ENCODE peak calls at places on chromosomes 3 and 15, in four cellular contexts. E is ovary, X is upper lobe of right lung, C is esophagus squamous epithelium. Y is an unnamed sample.

GRCh38 chr3:110814170-110815007 is 257.2 kb upstream of the NECTIN3 start:
- DNase-seq in E (no peak), X (no peak), C (no peak), Y (no peak)

GRCh38 chr3:162670181-162670580 is 1173.6 kb downstream of the OTOL1 start:
- DNase-seq in E (no peak), X (no peak), C (no peak), Y (no peak)

GRCh38 chr3:122754867-122755835 is 38.5 kb downstream of the HSPBAP1 start:
- DNase-seq in E (no peak), X (no peak), C (no peak), Y (no peak)

GRCh38 chr3:81339040-81339845 is 422.2 kb downstream of the GBE1 start:
- DNase-seq in E (no peak), X (no peak), C (no peak), Y (no peak)

GRCh38 chr3:17039579-17039978 is 154.8 kb downstream of the PLCL2 start:
- DNase-seq in E (no peak), X (no peak), C (no peak), Y (no peak)

GRCh38 chr15:25504307-25504706 is 65.5 kb upstream of the UBE3A start:
- DNase-seq in E (no peak), X (no peak), C (no peak), Y (no peak)

GRCh38 chr3:183564046-183564445 is 8.5 kb upstream of the KLHL6 start:
- DNase-seq in E (no peak), X (no peak), C (no peak), Y (no peak)

GRCh38 chr3:47163023-47163989 is 607 bp downstream of the SETD2 start:
- DNase-seq in E (peak), X (peak), C (no peak), Y (peak)

GRCh38 chr3:39108309-39108708 is 829 bp downstream of the TTC21A start:
- DNase-seq in E (no peak), X (no peak), C (no peak), Y (no peak)

GRCh38 chr3:105423392-105423791 is 56.7 kb downstream of the ALCAM start:
- DNase-seq in E (no peak), X (no peak), C (no peak), Y (no peak)

GRCh38 chr3:101677436-101678286 is 729 bp upstream of the ZBTB11 start:
- DNase-seq in E (peak), X (no peak), C (no peak), Y (no peak)

GRCh38 chr15:96703087-96703486 is 372.6 kb downstream of the NR2F2 start:
- DNase-seq in E (no peak), X (no peak), C (no peak), Y (no peak)

GRCh38 chr15:90807074-90807646 is 61.2 kb upstream of the FURIN start:
- DNase-seq in E (no peak), X (no peak), C (no peak), Y (no peak)

GRCh38 chr3:54567949-54568348 is 359.9 kb downstream of the LRTM1 start:
- DNase-seq in E (no peak), X (no peak), C (no peak), Y (no peak)

GRCh38 chr3:127404614-127405598 is 117.1 kb upstream of the PRR20G start:
- DNase-seq in E (no peak), X (peak), C (no peak), Y (no peak)

GRCh38 chr3:190034446-190034845 is 86.3 kb downstream of the P3H2 start:
- DNase-seq in E (no peak), X (no peak), C (no peak), Y (no peak)

GRCh38 chr3:160473233-160473632 is 23.6 kb upstream of the TRIM59 start:
- DNase-seq in E (no peak), X (no peak), C (no peak), Y (no peak)

GRCh38 chr3:160473978-160474377 is 24.4 kb upstream of the TRIM59 start:
- DNase-seq in E (no peak), X (no peak), C (no peak), Y (no peak)

GRCh38 chr3:160474416-160474838 is 24.8 kb upstream of the TRIM59 start:
- DNase-seq in E (no peak), X (no peak), C (no peak), Y (no peak)

GRCh38 chr3:160475889-160476288 is 26.3 kb upstream of the TRIM59 start:
- DNase-seq in E (no peak), X (no peak), C (no peak), Y (no peak)

DNA sequence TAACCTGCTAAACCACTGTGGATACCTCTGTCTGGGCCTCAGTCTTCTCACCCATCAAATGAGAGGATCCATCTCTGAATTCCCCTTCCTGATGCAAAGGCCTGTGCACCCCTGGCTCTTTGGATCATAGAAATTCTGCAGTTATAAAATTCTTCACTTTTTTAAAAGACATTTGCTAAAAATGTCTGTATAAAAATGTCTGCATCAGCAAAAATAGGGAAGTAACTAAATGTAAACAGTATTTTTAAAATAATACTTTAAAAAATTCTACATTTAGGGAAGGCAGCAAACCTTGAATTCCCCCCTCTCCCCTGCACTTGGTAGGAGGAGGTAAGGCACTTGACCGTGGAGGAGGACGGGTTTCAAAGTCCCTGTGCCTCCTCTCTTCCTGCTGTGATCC is 25.6 kb upstream of the TRIM59 start:
- DNase-seq in E (no peak), X (no peak), C (no peak), Y (no peak)
- H3K27ac ChIP-seq in E (no peak), X (no peak), C (no peak), Y (no peak)

GRCh38 chr15:98699591-98700424 is 51.5 kb downstream of the IGF1R start:
- DNase-seq in E (no peak), X (no peak), C (no peak), Y (no peak)
- H3K27ac ChIP-seq in E (no peak), X (no peak), C (no peak), Y (no peak)

GRCh38 chr3:140545197-140545596 is 132.7 kb upstream of the TRIM42 start:
- DNase-seq in E (no peak), X (no peak), C (no peak), Y (no peak)
- H3K27ac ChIP-seq in E (no peak), X (no peak), C (no peak), Y (no peak)

DNA sequence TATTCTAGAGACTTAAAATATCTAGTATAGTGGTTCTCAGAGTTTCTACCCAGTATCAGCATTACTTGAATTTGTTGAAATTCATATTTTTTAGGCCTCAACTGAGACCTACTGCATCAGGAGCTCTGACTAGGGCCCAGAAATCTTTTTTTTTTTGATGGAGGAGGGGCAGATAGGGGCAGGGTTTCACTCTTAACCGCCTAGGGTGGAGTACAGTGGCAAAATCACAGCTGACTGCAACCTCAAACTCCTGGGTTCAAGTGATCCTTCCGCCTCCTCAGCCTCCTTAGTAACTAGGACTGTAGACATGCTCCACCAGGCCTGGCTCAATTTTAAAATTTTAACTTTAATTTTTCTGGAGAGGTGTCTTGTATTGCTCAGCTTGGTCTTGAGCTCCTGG is 36.6 kb downstream of the CHD2 start:
- DNase-seq in E (no peak), X (no peak), C (no peak), Y (no peak)
- H3K27ac ChIP-seq in E (no peak), X (no peak), C (no peak), Y (no peak)

DNA sequence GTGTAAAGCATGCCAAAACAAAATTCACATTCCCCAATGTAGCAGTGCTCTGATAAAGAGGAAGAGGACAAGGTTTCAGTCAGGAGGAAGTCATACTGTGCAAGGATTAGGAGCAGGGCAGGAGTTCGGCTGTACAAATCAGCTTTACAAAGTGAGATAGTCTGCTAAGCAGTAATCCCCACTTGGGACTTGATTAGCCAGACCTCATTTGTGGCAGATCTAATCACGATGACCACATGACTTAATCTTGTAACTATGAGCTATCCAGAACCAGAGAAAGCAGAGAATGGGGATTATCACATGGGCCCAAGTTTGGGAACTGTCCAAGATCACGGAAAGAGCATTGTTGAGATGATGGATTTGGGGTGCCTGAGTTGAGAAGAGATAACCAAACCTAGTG is 7.8 kb downstream of the DCBLD2 start:
- DNase-seq in E (no peak), X (no peak), C (no peak), Y (no peak)
- H3K27ac ChIP-seq in E (no peak), X (no peak), C (no peak), Y (no peak)

DNA sequence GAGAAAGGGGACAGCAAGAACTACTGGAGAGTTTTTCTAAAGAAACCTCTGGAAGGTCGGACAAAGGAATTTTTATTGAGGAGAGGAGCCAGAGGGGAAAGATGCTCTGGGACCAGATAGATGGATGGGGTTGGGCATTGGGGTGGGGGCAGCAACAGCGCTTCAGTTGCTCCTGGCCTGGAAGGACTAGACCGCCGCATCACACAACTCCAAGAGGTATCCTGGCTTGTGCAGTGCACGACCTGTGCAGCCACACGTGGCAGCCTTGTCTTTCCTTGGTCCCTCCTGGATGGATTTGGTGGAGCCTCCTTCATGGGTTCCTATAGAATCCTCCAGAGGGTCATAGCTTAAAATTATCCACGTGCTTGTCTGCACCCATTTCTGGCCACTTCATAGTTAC is 23.0 kb downstream of the MAGEF1 start:
- DNase-seq in E (no peak), X (no peak), C (no peak), Y (no peak)
- H3K27ac ChIP-seq in E (no peak), X (no peak), C (no peak), Y (no peak)

GRCh38 chr3:34009480-34009844 is 211.0 kb downstream of the PDCD6IP start:
- DNase-seq in E (no peak), X (no peak), C (no peak), Y (no peak)

GRCh38 chr3:34005886-34006285 is 207.5 kb downstream of the PDCD6IP start:
- DNase-seq in E (no peak), X (no peak), C (no peak), Y (no peak)

GRCh38 chr3:34011171-34012101 is 213.0 kb downstream of the PDCD6IP start:
- DNase-seq in E (no peak), X (no peak), C (no peak), Y (no peak)

GRCh38 chr3:34008836-34009479 is 210.5 kb downstream of the PDCD6IP start:
- DNase-seq in E (no peak), X (no peak), C (no peak), Y (no peak)

DNA sequence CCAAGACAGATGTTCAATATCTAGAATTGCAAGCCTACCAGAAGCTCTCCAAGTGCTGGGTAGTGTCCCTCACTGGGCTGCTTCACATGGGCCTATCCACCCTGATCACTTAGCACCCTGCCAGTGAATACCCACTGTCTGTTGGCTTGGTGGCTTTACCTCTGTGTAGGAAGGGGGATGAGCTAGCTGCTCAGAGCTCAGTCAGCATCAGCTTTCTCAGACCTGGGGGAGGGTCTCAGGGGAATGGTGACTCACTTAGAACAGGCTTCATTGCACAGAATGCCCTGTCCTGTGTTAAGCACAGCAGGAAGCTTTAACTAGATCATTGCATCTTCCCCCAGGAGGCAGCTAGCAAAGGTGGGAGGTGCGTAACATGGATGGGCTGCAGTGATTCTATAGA is 209.8 kb downstream of the PDCD6IP start:
- DNase-seq in E (no peak), X (no peak), C (no peak), Y (no peak)
- H3K27ac ChIP-seq in E (no peak), X (no peak), C (no peak), Y (no peak)

Y was measured in caudate nucleus.